ENCODE peak calls at places on chromosomes 7 and 10, in four cellular contexts. B is IMR-90, C is H9, F is H1. W is an unnamed sample.

GRCh38 chr10:92691591-92692084 is 1.9 kb downstream of the HHEX start:
- DNase-seq in C (peak; percentile 60), B (no peak), F (no peak), W (peak; percentile 64)

GRCh38 chr7:32357535-32358277 is 132.5 kb downstream of the LSM5 start:
- DNase-seq in C (no peak), F (no peak), B (no peak), W (peak; percentile 47)

GRCh38 chr7:142808802-142809583 is 38.2 kb downstream of the PRSS2 start:
- DNase-seq in B (peak; percentile 7), F (no peak), C (no peak), W (no peak)

GRCh38 chr7:148664319-148664718 is 34.4 kb upstream of the CUL1 start:
- DNase-seq in F (no peak), B (peak; percentile 27), C (no peak), W (no peak)

GRCh38 chr10:118340486-118340885 is 1.6 kb downstream of the FAM204A start:
- DNase-seq in C (no peak), F (no peak), B (no peak), W (peak; percentile 27)

GRCh38 chr10:63375006-63375405 is 90.8 kb downstream of the JMJD1C start:
- DNase-seq in C (no peak), F (no peak), B (no peak), W (no peak)

GRCh38 chr10:3773465-3774017 is 11.5 kb downstream of the KLF6 start:
- DNase-seq in F (no peak), C (no peak), B (peak; percentile 44), W (peak; percentile 22)

GRCh38 chr7:152868122-152869040 is 108.8 kb downstream of the ACTR3B start:
- DNase-seq in C (no peak), F (peak; percentile 32), B (no peak), W (no peak)

GRCh38 chr7:112646787-112647186 is 143.4 kb downstream of the TMEM168 start:
- DNase-seq in C (peak; percentile 77), F (peak; percentile 51), B (no peak), W (peak; percentile 87)

GRCh38 chr7:121006731-121007315 is 18.3 kb downstream of the CPED1 start:
- DNase-seq in C (no peak), B (no peak), F (no peak), W (peak; percentile 49)

GRCh38 chr7:134814730-134815364 is 35.4 kb downstream of the CALD1 start:
- DNase-seq in C (no peak), B (no peak), F (no peak), W (no peak)

GRCh38 chr7:51187941-51188340 is 128.7 kb downstream of the COBL start:
- DNase-seq in C (peak; percentile 88), B (no peak), F (peak; percentile 82), W (peak; percentile 86)

GRCh38 chr10:95454356-95454755 is 106.8 kb downstream of the SORBS1 start:
- DNase-seq in F (no peak), B (no peak), C (no peak), W (no peak)
- H3K56ac ChIP-seq in F (no peak overlapping the region), B (no peak overlapping the region), C (no peak overlapping the region), W (no peak overlapping the region)

GRCh38 chr7:36615877-36616276 is 108.4 kb downstream of the AOAH start:
- DNase-seq in B (no peak), F (no peak), C (no peak), W (no peak)
- H3K56ac ChIP-seq in B (no peak overlapping the region), F (no peak overlapping the region), C (no peak overlapping the region), W (no peak overlapping the region)

GRCh38 chr7:43834463-43835251 is 34.7 kb downstream of the MRPS24 start:
- DNase-seq in C (no peak), B (peak; percentile 40), F (no peak), W (peak; percentile 10)
- H3K56ac ChIP-seq in C (no peak overlapping the region), B (no peak overlapping the region), F (no peak overlapping the region), W (no peak overlapping the region)

GRCh38 chr10:121949473-121949872 is 21.6 kb upstream of the ATE1 start:
- DNase-seq in C (no peak), B (no peak), F (no peak), W (no peak)
- H3K56ac ChIP-seq in C (no peak overlapping the region), B (no peak overlapping the region), F (no peak overlapping the region), W (no peak overlapping the region)

DNA sequence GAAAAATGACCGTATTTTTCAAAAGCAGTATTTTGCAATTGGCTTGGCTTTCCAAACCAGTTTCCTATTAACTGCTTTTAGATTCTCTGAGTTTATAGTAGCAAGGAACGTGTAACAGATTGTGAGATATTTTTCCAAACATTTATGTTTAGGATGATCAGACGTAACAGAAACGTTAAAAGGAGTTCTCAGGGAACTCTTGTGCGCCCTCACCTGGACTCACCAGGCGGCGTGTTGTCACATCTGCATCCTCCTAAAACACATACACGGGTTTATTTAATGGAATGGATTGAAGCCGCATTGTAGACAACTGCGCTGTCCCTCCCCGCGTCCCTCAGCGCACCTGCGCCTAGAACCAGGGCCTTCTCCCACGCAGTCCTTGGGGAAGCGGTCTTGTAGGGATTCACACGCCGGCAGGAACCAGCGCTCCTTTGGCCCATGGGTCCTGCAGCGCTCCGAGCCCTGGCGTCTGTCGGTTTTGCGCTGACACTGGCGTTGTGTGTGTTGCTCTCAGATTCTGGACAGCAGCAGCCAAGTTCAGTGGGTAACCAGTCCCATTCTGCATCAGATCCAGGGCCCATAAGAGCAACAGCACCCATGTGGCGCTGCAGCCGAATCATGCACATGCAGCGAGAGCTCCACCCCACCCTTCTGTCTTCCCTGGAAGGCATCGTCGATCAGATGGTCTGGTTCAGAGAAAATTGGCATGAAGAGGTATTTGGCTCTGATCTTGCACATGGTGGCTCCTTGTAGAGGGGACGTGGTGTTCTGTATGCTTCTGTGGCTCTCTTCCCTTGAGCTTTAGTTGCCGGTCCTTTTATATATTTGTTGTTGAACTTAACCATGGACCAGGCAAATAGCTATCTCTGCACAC is 114.9 kb downstream of the TRRAP start:
- DNase-seq in C (no peak), F (no peak), B (no peak), W (peak; percentile 3)
- H3K56ac ChIP-seq in C (no peak overlapping the region), F (no peak overlapping the region), B (no peak overlapping the region), W (no peak overlapping the region)